ENCODE peak calls at places on chromosomes 7 and 10, in six cellular contexts. J is right cardiac atrium, C is left lung, G is Peyer's patch, Q is colonic mucosa, P is pancreas. D is an unnamed sample.
A peak's percentile ranks its signal among the peaks of the same experiment; 100 is the strongest.

GRCh38 chr10:28241766-28242399 is 61.0 kb downstream of the MPP7 start:
- DNase-seq in J (no peak), G (peak; percentile 63), P (no peak), Q (no peak), C (no peak), D (peak; percentile 55)

GRCh38 chr7:36763084-36763807 is 39.0 kb upstream of the AOAH start:
- DNase-seq in J (no peak), P (no peak), Q (no peak), C (no peak), G (no peak), D (no peak)

GRCh38 chr10:109992485-109992884 is 15.3 kb upstream of the ADD3 start:
- DNase-seq in Q (no peak), P (no peak), C (no peak), J (no peak), G (no peak), D (no peak)

GRCh38 chr10:57657164-57657765 is 610.4 kb downstream of the IPMK start:
- DNase-seq in Q (peak; percentile 50), G (peak; percentile 70), J (no peak), C (no peak), P (peak; percentile 18), D (peak; percentile 57)

GRCh38 chr10:132774905-132775863 is 10.8 kb downstream of the NKX6-2 start:
- DNase-seq in P (peak; percentile 84), C (no peak), Q (peak; percentile 62), J (no peak), G (peak; percentile 58), D (peak; percentile 70)

GRCh38 chr10:69451784-69452251 is 553 bp downstream of the TSPAN15 start:
- DNase-seq in P (peak; percentile 68), J (peak; percentile 66), G (peak; percentile 79), C (peak; percentile 91), Q (peak; percentile 81), D (peak; percentile 82)

GRCh38 chr10:49601857-49602256 is 8.3 kb upstream of the SLC18A3 start:
- DNase-seq in Q (peak; percentile 12), P (no peak), J (no peak), C (no peak), G (peak; percentile 30), D (no peak)

GRCh38 chr7:1475393-1475792 is 16.1 kb upstream of the MICALL2 start:
- DNase-seq in G (no peak), P (no peak), J (no peak), C (no peak), Q (no peak), D (no peak)

GRCh38 chr7:47047384-47047783 is 534.5 kb downstream of the TNS3 start:
- DNase-seq in Q (no peak), P (no peak), C (no peak), J (no peak), G (no peak), D (no peak)

GRCh38 chr7:42232275-42232674 is 4.7 kb downstream of the GLI3 start:
- DNase-seq in G (no peak), C (no peak), P (no peak), Q (no peak), J (no peak), D (no peak)

GRCh38 chr7:148402159-148402558 is 188.4 kb upstream of the C7orf33 start:
- DNase-seq in P (no peak), G (no peak), Q (no peak), C (no peak), J (no peak), D (no peak)

GRCh38 chr7:148962823-148963582 is 65.3 kb downstream of the PDIA4 start:
- DNase-seq in C (no peak), J (peak; percentile 80), P (peak; percentile 62), G (peak; percentile 87), Q (peak; percentile 68), D (peak; percentile 78)

GRCh38 chr10:108375691-108376090 is 1211.2 kb upstream of the SORCS1 start:
- DNase-seq in J (no peak), P (no peak), G (no peak), C (no peak), Q (no peak), D (no peak)

GRCh38 chr7:54841772-54842707 is 83.0 kb upstream of the SEC61G start:
- DNase-seq in J (peak; percentile 68), C (no peak), P (peak; percentile 29), Q (peak; percentile 31), G (peak; percentile 58), D (no peak)

GRCh38 chr10:21715531-21716195 is 181.6 kb downstream of the MLLT10 start:
- DNase-seq in J (no peak), P (no peak), G (no peak), Q (no peak), C (no peak), D (no peak)

GRCh38 chr10:30980951-30981616 is 50.6 kb downstream of the ZNF438 start:
- DNase-seq in J (peak; percentile 66), G (peak; percentile 56), P (peak; percentile 67), Q (peak; percentile 25), C (no peak), D (peak; percentile 44)

GRCh38 chr7:63900394-63901203 is 98.0 kb upstream of the ZNF722 start:
- DNase-seq in C (peak; percentile 92), P (peak; percentile 98), G (peak; percentile 77), J (peak; percentile 97), Q (peak; percentile 95), D (peak; percentile 94)

GRCh38 chr10:17001297-17001744 is 128.3 kb downstream of the CUBN start:
- DNase-seq in P (no peak), Q (no peak), C (no peak), J (peak; percentile 57), G (no peak), D (no peak)

GRCh38 chr7:140068033-140068432 is 5.3 kb upstream of the PARP12 start:
- DNase-seq in G (no peak), Q (no peak), P (no peak), C (no peak), J (no peak), D (no peak)

GRCh38 chr10:29200280-29200679 is 88.6 kb upstream of the LYZL1 start:
- DNase-seq in C (no peak), J (no peak), G (no peak), P (no peak), Q (no peak), D (no peak)

GRCh38 chr7:50962962-50963374 is 180.3 kb upstream of the GRB10 start:
- DNase-seq in P (peak; percentile 85), G (peak; percentile 87), Q (peak; percentile 94), J (peak; percentile 87), C (peak; percentile 84), D (peak; percentile 95)

GRCh38 chr7:137754076-137754851 is 92.5 kb downstream of the DGKI start:
- DNase-seq in J (no peak), G (no peak), Q (no peak), C (peak; percentile 33), P (no peak), D (no peak)

GRCh38 chr7:144391823-144392255 is 11.7 kb downstream of the NOBOX start:
- DNase-seq in Q (no peak), G (no peak), J (no peak), P (no peak), C (no peak), D (peak; percentile 48)

GRCh38 chr10:132404169-132404880 is 7.3 kb downstream of the PWWP2B start:
- DNase-seq in P (peak; percentile 25), C (peak; percentile 76), J (peak; percentile 60), Q (no peak), G (no peak), D (no peak)

GRCh38 chr7:132090444-132090843 is 485.8 kb downstream of the PLXNA4 start:
- DNase-seq in G (no peak), P (no peak), J (no peak), Q (no peak), C (no peak), D (no peak)

GRCh38 chr7:121153995-121154394 is 165.5 kb downstream of the CPED1 start:
- DNase-seq in C (no peak), J (no peak), P (no peak), Q (no peak), G (no peak), D (no peak)

DNA sequence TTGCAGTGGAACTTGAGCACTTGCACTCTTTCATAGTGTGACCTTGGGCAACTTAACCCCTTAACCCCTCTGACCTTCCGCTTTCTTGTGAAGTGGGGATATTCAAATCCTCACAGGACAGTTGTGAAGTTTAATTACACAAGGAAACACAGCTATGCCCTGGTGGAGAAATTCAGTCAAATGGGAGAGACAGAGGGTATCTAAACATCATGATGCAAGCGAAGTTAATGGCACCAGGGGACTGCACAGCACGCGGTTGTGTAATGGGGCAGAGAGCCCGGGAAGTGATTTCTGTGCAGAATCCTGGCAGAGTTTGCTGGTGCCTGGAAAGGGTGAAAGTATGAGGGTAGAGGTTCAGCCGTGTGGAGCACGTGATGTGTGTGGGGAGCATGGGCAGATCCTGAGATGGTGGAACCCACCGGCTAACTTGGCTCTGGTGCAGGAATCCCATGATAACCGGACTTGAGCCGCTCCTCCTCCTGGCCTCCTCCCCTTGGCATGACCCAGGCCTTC is 51.7 kb downstream of the SNX10 start:
- DNase-seq in J (no peak), Q (no peak), P (no peak), G (no peak), C (no peak), D (no peak)
- H3K4me3 ChIP-seq in J (no peak overlapping the region), Q (no peak overlapping the region), P (no peak overlapping the region), G (no peak overlapping the region), C (no peak overlapping the region), D (no peak overlapping the region)

GRCh38 chr7:128359939-128360338 is 1.6 kb downstream of the PRRT4 start:
- DNase-seq in G (no peak), C (no peak), J (no peak), P (no peak), Q (no peak), D (no peak)

GRCh38 chr7:128363261-128363721 is 1.8 kb upstream of the PRRT4 start:
- DNase-seq in J (no peak), Q (no peak), G (no peak), C (no peak), P (no peak), D (no peak)

GRCh38 chr7:128364166-128364565 is 2.7 kb upstream of the PRRT4 start:
- DNase-seq in Q (no peak), G (no peak), C (no peak), P (no peak), J (no peak), D (no peak)

GRCh38 chr7:128361463-128362441 is at the start of gene PRRT4:
- DNase-seq in C (peak; percentile 89), Q (no peak), P (no peak), G (no peak), J (peak; percentile 84), D (peak; percentile 17)

GRCh38 chr7:128362670-128363069 is 1.2 kb upstream of the PRRT4 start:
- DNase-seq in P (no peak), C (no peak), Q (no peak), G (no peak), J (no peak), D (no peak)
- H3K4me1 ChIP-seq in P (no peaks in the 10 kb centered on the region), C (peaks cover 39% of the 10 kb centered on the region), Q (no peaks in the 10 kb centered on the region), G (no peaks in the 10 kb centered on the region), J (no peaks in the 10 kb centered on the region), D (no peaks in the 10 kb centered on the region)

DNA sequence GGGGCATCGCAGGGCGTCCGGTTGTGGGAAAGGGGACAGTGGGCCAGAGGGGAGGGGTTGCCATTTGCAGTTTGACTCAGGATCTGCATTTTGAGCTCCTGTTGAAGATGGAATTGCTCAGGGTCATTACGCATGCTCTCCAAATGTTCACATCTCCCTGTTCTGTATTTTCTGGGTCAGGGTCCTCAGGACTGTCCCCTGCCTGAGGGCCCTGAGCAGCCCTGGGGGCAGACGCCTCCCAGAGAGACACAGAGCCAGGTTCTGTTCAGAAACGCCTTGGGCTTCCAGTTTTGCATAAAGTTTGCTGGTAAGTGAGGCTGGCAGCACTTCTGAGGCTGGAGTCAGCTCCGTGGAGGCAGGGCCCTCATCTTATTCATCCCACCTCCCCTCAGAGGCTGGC is 34.1 kb upstream of the NUB1 start:
- DNase-seq in Q (no peak), P (no peak), J (no peak), C (no peak), G (no peak), D (no peak)
- H3K27ac ChIP-seq in Q (no peak overlapping the region), P (no peak overlapping the region), J (no peak overlapping the region), C (no peak overlapping the region), G (no peak overlapping the region), D (no peak overlapping the region)

GRCh38 chr10:75207079-75207867 is 3.3 kb upstream of the VDAC2 start:
- DNase-seq in C (no peak), P (no peak), J (no peak), G (no peak), Q (no peak), D (no peak)
- H3K4me3 ChIP-seq in C (no peak overlapping the region), P (no peak overlapping the region), J (no peak overlapping the region), G (no peak overlapping the region), Q (no peak overlapping the region), D (no peak overlapping the region)

D was measured in small intestine.